ENCODE peak calls at places on chromosomes 16 and 17, in four cellular contexts. E is CD8-positive, alpha-beta T cell; C is HFFc6; L is A549. Z is an unnamed sample.

GRCh38 chr17:52648995-52649394 is 490.5 kb upstream of the CA10 start:
- DNase-seq in E (no peak), C (no peak), L (no peak), Z (no peak)

GRCh38 chr17:57675988-57676387 is 69.1 kb downstream of the CCDC182 start:
- DNase-seq in E (no peak), C (no peak), L (no peak), Z (no peak)

GRCh38 chr16:18800674-18801196 is 614 bp downstream of the ARL6IP1 start:
- DNase-seq in E (no peak), C (no peak), L (no peak), Z (no peak)

GRCh38 chr16:88554711-88555264 is 15.4 kb upstream of the ZC3H18 start:
- DNase-seq in E (no peak), C (no peak), L (no peak), Z (no peak)

GRCh38 chr17:57861000-57861736 is 11.3 kb upstream of the MRPS23 start:
- DNase-seq in E (no peak), C (no peak), L (peak), Z (no peak)

GRCh38 chr17:229130-229944 is 47.9 kb upstream of the DOC2B start:
- DNase-seq in E (no peak), C (no peak), L (no peak), Z (no peak)

GRCh38 chr17:44219126-44219635 is 294 bp downstream of the UBTF start:
- DNase-seq in E (peak), C (no peak), L (peak), Z (peak)

GRCh38 chr17:48444531-48445247 is 14.7 kb upstream of the SKAP1 start:
- DNase-seq in E (no peak), C (no peak), L (no peak), Z (no peak)

GRCh38 chr16:56869513-56870270 is 4.7 kb downstream of the SLC12A3 start:
- DNase-seq in E (no peak), C (peak), L (peak), Z (no peak)

GRCh38 chr17:16917995-16918394 is 53.9 kb downstream of the TNFRSF13B start:
- DNase-seq in E (no peak), C (no peak), L (no peak), Z (no peak)

GRCh38 chr16:361872-362701 is 8.3 kb downstream of the MRPL28 start:
- DNase-seq in E (peak), C (peak), L (peak), Z (peak)

GRCh38 chr16:85537331-85537788 is 75.8 kb upstream of the GSE1 start:
- DNase-seq in E (no peak), C (no peak), L (no peak), Z (no peak)

GRCh38 chr17:79627766-79628690 is 17.2 kb upstream of the RBFOX3 start:
- DNase-seq in E (no peak), C (no peak), L (no peak), Z (peak)

GRCh38 chr17:17551361-17551760 is 40.1 kb downstream of the PEMT start:
- DNase-seq in E (no peak), C (no peak), L (no peak), Z (no peak)

GRCh38 chr17:81603846-81604610 is 32.9 kb downstream of the NPLOC4 start:
- DNase-seq in E (no peak), C (no peak), L (no peak), Z (no peak)

GRCh38 chr16:86201746-86202145 is 302.8 kb downstream of the IRF8 start:
- DNase-seq in E (no peak), C (no peak), L (no peak), Z (no peak)

GRCh38 chr16:11552445-11552844 is 34.3 kb downstream of the LITAF start:
- DNase-seq in E (no peak), C (no peak), L (no peak), Z (no peak)

GRCh38 chr16:87043273-87044030 is 273.7 kb downstream of the C16orf95 start:
- DNase-seq in E (no peak), C (no peak), L (no peak), Z (no peak)

GRCh38 chr17:74241434-74241833 is 28.1 kb downstream of the TTYH2 start:
- DNase-seq in E (no peak), C (no peak), L (no peak), Z (no peak)

GRCh38 chr17:77282524-77283515 is 142.1 kb downstream of the SEC14L1 start:
- DNase-seq in E (no peak), C (no peak), L (peak), Z (no peak)

GRCh38 chr16:84136331-84137125 is 8.4 kb downstream of the HSDL1 start:
- DNase-seq in E (no peak), C (no peak), L (no peak), Z (no peak)

GRCh38 chr17:40499551-40500189 is 1.8 kb downstream of the TNS4 start:
- DNase-seq in E (no peak), C (peak), L (peak), Z (peak)

GRCh38 chr16:72508196-72508595 is 336.2 kb upstream of the PMFBP1 start:
- DNase-seq in E (no peak), C (peak), L (no peak), Z (no peak)

GRCh38 chr17:1847191-1847590 is 17.4 kb downstream of the RPA1 start:
- DNase-seq in E (no peak), C (no peak), L (no peak), Z (no peak)

GRCh38 chr17:64420143-64420670 is 28.7 kb upstream of the MILR1 start:
- DNase-seq in E (no peak), C (peak), L (peak), Z (no peak)

GRCh38 chr17:81020767-81021497 is 14.0 kb upstream of the BAIAP2 start:
- DNase-seq in E (no peak), C (no peak), L (no peak), Z (no peak)

GRCh38 chr17:36610472-36610871 is 9.1 kb downstream of the MRM1 start:
- DNase-seq in E (no peak), C (peak), L (no peak), Z (no peak)

GRCh38 chr17:78573955-78574354 is 3.2 kb downstream of the DNAH17 start:
- DNase-seq in E (no peak), C (no peak), L (no peak), Z (no peak)

GRCh38 chr16:89606006-89606405 is 7.4 kb upstream of the DPEP1 start:
- DNase-seq in E (no peak), C (no peak), L (no peak), Z (no peak)

GRCh38 chr17:64067642-64068041 is 47.2 kb upstream of the ICAM2 start:
- DNase-seq in E (no peak), C (no peak), L (no peak), Z (no peak)

GRCh38 chr16:50021509-50021908 is 3.5 kb upstream of the CNEP1R1 start:
- DNase-seq in E (no peak), C (peak), L (peak), Z (no peak)
- TF ChIP-seq CTCF in E (no peak), C (no peak), L (no peak), Z (peak)

DNA sequence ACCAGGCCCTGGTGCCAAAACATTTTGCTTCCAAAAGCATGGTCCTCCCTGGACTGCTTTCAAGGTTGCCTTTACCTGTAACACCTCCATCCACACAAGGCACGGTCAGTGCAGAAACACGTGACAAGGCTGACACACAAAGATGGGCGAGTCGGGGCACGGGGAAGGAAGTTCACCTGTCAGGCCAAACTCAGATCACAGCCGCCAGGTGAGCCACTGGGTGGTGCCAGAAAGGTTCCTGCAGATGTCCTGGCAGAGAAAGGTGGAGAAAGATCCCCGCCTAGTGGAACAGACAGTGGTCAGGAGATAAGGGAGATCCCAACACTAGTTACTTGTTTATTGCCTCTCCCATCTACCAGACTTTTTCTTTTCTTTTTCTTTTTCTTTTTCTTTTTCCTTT is 155.3 kb downstream of the AIPL1 start:
- DNase-seq in E (no peak), C (no peak), L (peak), Z (peak)
- TF ChIP-seq CTCF in E (no peak), C (no peak), L (peak), Z (peak)

DNA sequence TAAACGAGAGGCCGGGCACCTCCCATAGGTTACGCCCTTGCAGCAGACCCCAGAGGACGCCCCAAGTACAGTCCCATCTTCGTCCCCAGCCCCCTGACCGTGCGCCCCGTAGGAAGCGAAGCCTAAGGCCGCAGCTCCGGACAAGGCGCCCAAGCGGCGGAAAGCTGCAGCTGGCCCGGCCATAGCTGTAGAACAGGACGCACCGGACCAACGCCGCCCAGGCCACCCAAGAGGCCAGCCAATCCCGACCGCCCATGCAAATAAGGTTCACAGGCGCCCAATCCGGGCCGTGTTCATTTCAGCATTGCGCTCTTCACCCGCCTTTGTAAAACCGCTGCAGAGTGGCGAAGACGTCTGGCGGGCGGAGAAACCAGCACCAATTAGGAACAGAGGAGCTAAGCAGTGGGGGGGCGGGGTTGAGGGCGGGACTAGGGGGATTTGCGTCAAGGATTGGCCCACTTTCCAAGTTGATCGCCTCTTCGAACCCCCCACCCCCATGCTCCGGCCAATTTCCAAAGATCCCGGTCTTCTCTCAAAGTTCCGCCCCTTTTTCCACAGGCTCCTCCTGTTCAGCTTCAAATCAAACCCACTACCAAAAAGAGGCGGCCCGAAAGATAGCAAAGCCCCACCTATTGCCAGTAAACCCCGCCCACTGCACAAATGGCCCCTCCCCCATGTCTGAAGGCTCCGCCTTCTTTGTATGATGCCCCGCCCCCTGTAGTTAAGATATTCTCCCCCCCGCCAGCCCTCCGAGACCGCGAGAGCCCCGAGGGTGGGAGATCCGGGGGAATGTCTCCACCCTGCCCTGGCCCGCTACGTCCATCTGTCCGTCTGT is at the start of gene TMEM256:
- DNase-seq in E (peak), C (peak), L (peak), Z (peak)
- TF ChIP-seq CTCF in E (no peak), C (no peak), L (no peak), Z (peak)

DNA sequence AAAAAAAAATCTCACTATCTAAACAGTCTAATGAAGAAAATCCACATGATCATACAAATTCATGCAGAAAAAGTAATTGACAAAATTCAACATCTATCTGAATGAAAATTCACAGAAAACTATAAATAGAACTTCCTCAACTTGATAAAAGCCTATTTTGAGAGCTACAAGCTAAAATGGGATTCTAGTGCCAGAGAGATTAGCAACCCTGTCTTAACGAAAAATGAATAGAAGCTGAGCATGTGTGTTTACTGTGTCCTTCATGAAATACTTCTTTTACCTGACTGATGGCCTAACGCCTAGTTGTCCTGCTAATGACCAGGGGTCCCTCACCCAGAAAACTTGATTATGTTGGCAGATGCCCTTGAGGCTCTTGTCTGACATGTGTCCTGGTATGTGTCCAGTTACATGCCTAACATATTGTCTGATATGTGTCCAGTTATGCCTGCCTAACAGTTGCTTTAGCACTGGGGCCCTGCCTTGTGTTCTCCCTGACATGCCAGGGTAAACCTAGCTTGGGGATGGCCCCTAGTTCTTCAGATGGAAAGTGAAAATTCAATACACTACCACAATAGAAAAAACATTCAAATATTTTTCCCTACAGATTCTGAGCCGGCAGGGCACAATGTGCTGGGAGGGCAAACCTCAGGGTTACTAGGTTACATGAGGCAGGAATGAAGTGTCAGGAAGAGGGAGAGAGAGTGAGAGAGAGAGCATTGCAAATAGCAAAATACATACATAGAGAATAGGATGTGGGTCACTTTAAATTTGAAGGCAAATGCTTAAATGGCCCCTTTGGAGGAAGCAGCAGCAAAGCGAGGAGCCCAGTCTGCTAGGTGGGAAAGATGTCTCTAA is 834.0 kb downstream of the CDH11 start:
- DNase-seq in E (no peak), C (no peak), L (no peak), Z (no peak)
- TF ChIP-seq CTCF in E (no peak), C (no peak), L (no peak), Z (no peak)

Z was measured in progenitor cell of endocrine pancreas.